ENCODE peak calls at places on chromosome 14, in eight cellular contexts. A is upper lobe of right lung, X is neural progenitor cell, E is lung, O is SK-N-SH, D is colonic mucosa, J is ascending aorta, Z is gastrocnemius medialis. W is an unnamed sample.
A peak's percentile ranks its signal among the peaks of the same experiment; 100 is the strongest.

GRCh38 chr14:35963209-35963608 is 137.1 kb downstream of the BRMS1L start:
- DNase-seq in J (no peak), Z (no peak), O (peak; percentile 3), D (no peak), E (no peak), X (peak; percentile 38), A (no peak), W (no peak)

GRCh38 chr14:69325646-69326265 is 65.8 kb downstream of the GALNT16 start:
- DNase-seq in A (peak; percentile 25), O (peak; percentile 39), J (peak; percentile 46), E (no peak), D (no peak), Z (no peak), X (no peak), W (peak; percentile 23)

GRCh38 chr14:59848671-59849070 is 21.9 kb downstream of the RTN1 start:
- DNase-seq in X (no peak), D (no peak), A (no peak), Z (no peak), E (no peak), J (no peak), O (no peak), W (no peak)

GRCh38 chr14:30669594-30669993 is 47.5 kb downstream of the SCFD1 start:
- DNase-seq in D (no peak), A (no peak), O (no peak), Z (no peak), E (no peak), J (no peak), X (no peak), W (no peak)

GRCh38 chr14:31059152-31059924 is 33.2 kb upstream of the STRN3 start:
- DNase-seq in E (peak; percentile 34), Z (peak; percentile 16), X (peak; percentile 37), J (no peak), A (no peak), O (no peak), D (peak; percentile 48), W (peak; percentile 66)

GRCh38 chr14:32339188-32339587 is 10.1 kb downstream of the AKAP6 start:
- DNase-seq in A (no peak), J (no peak), O (no peak), Z (no peak), D (no peak), E (no peak), X (no peak), W (no peak)

GRCh38 chr14:23513005-23513412 is 38.6 kb downstream of the ZFHX2 start:
- DNase-seq in X (no peak), D (no peak), Z (no peak), O (peak; percentile 74), A (no peak), J (no peak), E (no peak), W (no peak)

GRCh38 chr14:23252420-23253333 is 14.9 kb downstream of the RNF212B start:
- DNase-seq in X (peak; percentile 4), E (no peak), O (no peak), J (no peak), A (no peak), Z (no peak), D (no peak), W (no peak)

GRCh38 chr14:101927859-101928258 is 36.5 kb upstream of the DYNC1H1 start:
- DNase-seq in E (peak; percentile 68), O (peak; percentile 93), X (no peak), A (peak; percentile 90), D (peak; percentile 61), J (peak; percentile 95), Z (peak; percentile 85), W (no peak)

DNA sequence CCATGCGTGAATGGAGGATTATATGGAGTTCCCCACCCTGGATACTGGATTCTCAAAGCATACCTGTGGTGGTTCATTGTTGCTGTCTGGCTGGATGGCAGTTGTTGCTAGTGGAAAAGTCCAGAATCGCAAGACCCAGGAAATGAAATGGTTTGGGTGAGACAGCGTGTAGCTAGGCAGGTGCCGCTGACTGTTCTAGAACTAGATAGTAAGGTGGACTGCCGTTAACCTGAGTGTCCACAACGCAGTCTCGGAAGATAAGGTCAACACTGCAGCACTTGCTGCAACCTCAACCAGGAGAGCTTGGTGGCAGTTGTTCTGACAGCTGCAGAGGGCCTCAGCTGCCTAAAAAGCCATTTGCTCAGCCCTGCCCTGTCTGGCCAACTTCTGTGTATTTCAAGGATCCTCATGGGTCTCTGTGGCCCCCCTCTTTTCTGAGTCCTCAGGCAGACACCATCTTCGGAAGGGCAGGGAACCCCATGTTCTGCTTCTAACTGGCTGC is 15.5 kb upstream of the IRF2BPL start:
- DNase-seq in D (no peak), X (no peak), Z (no peak), J (no peak), O (no peak), A (no peak), E (no peak), W (no peak)
- H3K4me1 ChIP-seq in D (peaks cover 34% of the 10 kb centered on the region), X (peaks cover 43% of the 10 kb centered on the region), Z (peaks cover 76% of the 10 kb centered on the region), J (peaks cover 60% of the 10 kb centered on the region), O (peaks cover 66% of the 10 kb centered on the region), A (peaks cover 81% of the 10 kb centered on the region), E (peaks cover 31% of the 10 kb centered on the region), W (peaks cover 48% of the 10 kb centered on the region)

DNA sequence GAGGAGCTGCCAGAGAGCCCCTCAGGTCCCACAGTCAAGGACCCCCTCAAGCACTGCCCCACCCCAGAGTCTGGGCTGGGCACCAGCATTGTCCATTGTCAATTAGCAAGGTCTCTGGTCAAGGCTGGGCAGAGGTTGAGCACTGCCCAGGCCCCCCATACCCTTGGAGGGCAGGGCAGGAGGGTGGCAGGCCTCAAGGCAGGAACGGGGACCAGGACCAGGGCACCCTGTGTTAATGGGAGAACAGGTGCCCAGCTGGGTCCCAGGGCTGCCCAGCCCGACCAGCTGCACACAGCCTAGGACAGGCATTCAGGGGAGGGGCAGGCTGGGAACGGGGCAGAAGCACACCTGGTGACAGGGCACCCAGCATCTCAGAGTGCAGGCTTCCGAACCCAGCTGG is 18.4 kb downstream of the SIVA1 start:
- DNase-seq in J (no peak), D (no peak), X (no peak), Z (no peak), A (no peak), O (no peak), E (no peak), W (no peak)
- TF ChIP-seq CTCF in J (no peak), D (no peak), X (no peak), Z (no peak), A (no peak), O (no peak), E (no peak), W (no peak)

GRCh38 chr14:95712398-95712797 is 1.5 kb downstream of the TCL1A start:
- DNase-seq in E (no peak), A (no peak), J (no peak), O (no peak), X (no peak), D (no peak), Z (no peak), W (no peak)
- H3K4me3 ChIP-seq in E (no peak overlapping the region), A (no peak overlapping the region), J (no peak overlapping the region), O (no peak overlapping the region), X (no peak overlapping the region), D (no peak overlapping the region), Z (no peak overlapping the region), W (no peak overlapping the region)

GRCh38 chr14:102949801-102950451 is 27.5 kb downstream of the AMN start:
- DNase-seq in J (no peak), E (no peak), Z (no peak), A (no peak), D (no peak), O (no peak), X (no peak), W (no peak)
- H3K4me1 ChIP-seq in J (peaks cover 9% of the 10 kb centered on the region), E (no peaks in the 10 kb centered on the region), Z (peaks cover 17% of the 10 kb centered on the region), A (no peaks in the 10 kb centered on the region), D (no peaks in the 10 kb centered on the region), O (peaks cover 3% of the 10 kb centered on the region), X (no peaks in the 10 kb centered on the region), W (no peaks in the 10 kb centered on the region)

GRCh38 chr14:95915326-95915725 is 38.7 kb downstream of the TUNAR start:
- DNase-seq in O (no peak), D (no peak), E (no peak), Z (no peak), J (no peak), X (peak; percentile 37), A (no peak), W (no peak)
- TF ChIP-seq CTCF in O (no peak), D (no peak), E (no peak), Z (no peak), J (no peak), X (no peak), A (no peak), W (no peak)

GRCh38 chr14:52948836-52949235 is 2.0 kb downstream of the FERMT2 start:
- DNase-seq in J (no peak), O (no peak), E (no peak), D (no peak), X (peak; percentile 25), Z (no peak), A (no peak), W (no peak)
- H3K4me3 ChIP-seq in J (peak overlapping the region; percentile 87), O (peak overlapping the region; percentile 96), E (no peak overlapping the region), D (no peak overlapping the region), X (peak overlapping the region; percentile 90), Z (peak overlapping the region; percentile 97), A (peak overlapping the region; percentile 80), W (no peak overlapping the region)